ENCODE peak calls at places on chromosomes 1 and 21, in six cellular contexts. R, L, Y, W, Q and H are unnamed samples.

GRCh38 chr1:100036718-100037664 is 67.2 kb downstream of the SLC35A3 start:
- DNase-seq in R (no peak), L (peak), Y (no peak), W (no peak), Q (peak), H (peak)

GRCh38 chr1:51523931-51524330 is 4.9 kb upstream of the EPS15 start:
- DNase-seq in R (no peak), L (no peak), Y (no peak), W (no peak), Q (no peak), H (no peak)

GRCh38 chr1:207302618-207303408 is 18.7 kb upstream of the CD55 start:
- DNase-seq in R (no peak), L (no peak), Y (no peak), W (no peak), Q (peak), H (peak)

GRCh38 chr1:211549092-211549749 is 29.7 kb downstream of the SLC30A1 start:
- DNase-seq in R (peak), L (no peak), Y (no peak), W (no peak), Q (peak), H (no peak)

GRCh38 chr1:8189931-8190483 is 127.9 kb upstream of the SLC45A1 start:
- DNase-seq in R (no peak), L (no peak), Y (no peak), W (no peak), Q (no peak), H (peak)

GRCh38 chr1:243942196-243943150 is 92.4 kb upstream of the AKT3 start:
- DNase-seq in R (no peak), L (no peak), Y (no peak), W (no peak), Q (no peak), H (no peak)

GRCh38 chr1:157001304-157001703 is 44.2 kb downstream of the ARHGEF11 start:
- DNase-seq in R (no peak), L (no peak), Y (no peak), W (no peak), Q (no peak), H (peak)

GRCh38 chr1:48262001-48262400 is 39.5 kb downstream of the SLC5A9 start:
- DNase-seq in R (no peak), L (no peak), Y (no peak), W (no peak), Q (no peak), H (no peak)

GRCh38 chr1:237562247-237562823 is 328.4 kb downstream of the ZP4 start:
- DNase-seq in R (no peak), L (peak), Y (no peak), W (no peak), Q (peak), H (peak)

GRCh38 chr21:37139154-37139553 is 66.1 kb downstream of the TTC3 start:
- DNase-seq in R (no peak), L (peak), Y (no peak), W (no peak), Q (no peak), H (no peak)
- TF ChIP-seq CTCF in R (no peak), L (no peak), Y (no peak), W (no peak), Q (no peak), H (no peak)

GRCh38 chr1:234743866-234744581 is 134.0 kb upstream of the IRF2BP2 start:
- DNase-seq in R (no peak), L (peak), Y (no peak), W (peak), Q (peak), H (peak)
- TF ChIP-seq CTCF in R (no peak), L (peak), Y (no peak), W (no peak), Q (no peak), H (peak)

GRCh38 chr21:42308914-42309752 is 6.1 kb downstream of the TFF3 start:
- DNase-seq in R (no peak), L (no peak), Y (no peak), W (no peak), Q (no peak), H (no peak)

GRCh38 chr21:42308161-42308913 is 6.9 kb downstream of the TFF3 start:
- DNase-seq in R (no peak), L (no peak), Y (no peak), W (no peak), Q (no peak), H (no peak)

GRCh38 chr21:42311160-42311559 is 4.0 kb downstream of the TFF3 start:
- DNase-seq in R (no peak), L (no peak), Y (no peak), W (no peak), Q (no peak), H (no peak)

GRCh38 chr21:42310411-42311001 is 4.7 kb downstream of the TFF3 start:
- DNase-seq in R (no peak), L (no peak), Y (no peak), W (peak), Q (no peak), H (no peak)

GRCh38 chr21:42309753-42310213 is 5.4 kb downstream of the TFF3 start:
- DNase-seq in R (peak), L (peak), Y (no peak), W (peak), Q (peak), H (peak)
- TF ChIP-seq CTCF in R (peak), L (peak), Y (peak), W (peak), Q (peak), H (peak)

GRCh38 chr1:17265162-17265561 is 16.3 kb downstream of the PADI3 start:
- DNase-seq in R (peak), L (no peak), Y (no peak), W (no peak), Q (no peak), H (no peak)
- TF ChIP-seq CTCF in R (peak), L (no peak), Y (no peak), W (no peak), Q (no peak), H (no peak)

DNA sequence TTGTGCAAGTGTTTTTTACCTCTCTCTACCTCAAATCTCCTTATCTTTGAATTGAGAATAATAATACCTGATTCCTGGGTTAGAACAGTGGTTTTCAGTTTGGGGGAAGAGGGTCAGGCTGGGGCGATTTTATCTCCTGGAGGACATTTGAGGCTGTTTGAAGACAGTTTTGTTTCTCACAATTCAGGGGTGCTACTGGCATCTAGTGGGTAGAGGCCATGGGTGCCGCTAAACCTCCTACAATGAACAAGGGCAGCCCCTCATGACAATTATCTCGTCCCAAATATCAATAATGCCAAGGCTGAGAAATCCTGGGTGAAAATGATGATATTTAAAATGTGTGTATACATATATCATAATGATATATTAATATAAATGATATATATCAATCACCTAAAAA is 139.1 kb upstream of the USH2A start:
- DNase-seq in R (no peak), L (no peak), Y (no peak), W (no peak), Q (no peak), H (no peak)
- TF ChIP-seq CTCF in R (peak), L (peak), Y (no peak), W (no peak), Q (peak), H (no peak)

DNA sequence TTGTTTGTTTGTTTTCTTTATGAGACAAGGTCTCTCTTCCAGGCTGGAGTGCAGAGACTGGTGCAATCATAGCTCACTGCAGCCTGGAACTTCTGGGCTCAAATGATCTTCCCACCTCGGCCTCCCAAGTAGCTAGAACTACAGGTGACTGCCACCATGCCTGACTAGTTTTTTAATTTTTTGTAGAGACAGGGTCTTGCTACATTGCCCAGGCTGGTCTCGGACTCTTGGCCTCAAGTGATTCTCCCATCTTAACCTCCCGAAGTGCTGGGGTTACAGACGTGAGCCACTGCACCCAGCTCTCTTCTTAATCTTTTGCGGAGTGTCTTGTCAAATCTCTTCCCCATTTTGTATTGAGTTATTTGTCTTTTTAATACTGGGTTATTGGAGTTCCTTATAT is 32.6 kb upstream of the PARP1 start:
- DNase-seq in R (no peak), L (no peak), Y (no peak), W (no peak), Q (no peak), H (no peak)
- TF ChIP-seq CTCF in R (no peak), L (no peak), Y (no peak), W (no peak), Q (no peak), H (no peak)

GRCh38 chr1:45767035-45767434 is 16.6 kb upstream of the IPP start:
- DNase-seq in R (no peak), L (peak), Y (no peak), W (no peak), Q (peak), H (peak)

GRCh38 chr1:45772971-45773370 is 22.5 kb upstream of the IPP start:
- DNase-seq in R (no peak), L (no peak), Y (no peak), W (no peak), Q (no peak), H (no peak)

GRCh38 chr1:45765999-45766792 is 15.7 kb upstream of the IPP start:
- DNase-seq in R (no peak), L (no peak), Y (no peak), W (no peak), Q (no peak), H (no peak)

DNA sequence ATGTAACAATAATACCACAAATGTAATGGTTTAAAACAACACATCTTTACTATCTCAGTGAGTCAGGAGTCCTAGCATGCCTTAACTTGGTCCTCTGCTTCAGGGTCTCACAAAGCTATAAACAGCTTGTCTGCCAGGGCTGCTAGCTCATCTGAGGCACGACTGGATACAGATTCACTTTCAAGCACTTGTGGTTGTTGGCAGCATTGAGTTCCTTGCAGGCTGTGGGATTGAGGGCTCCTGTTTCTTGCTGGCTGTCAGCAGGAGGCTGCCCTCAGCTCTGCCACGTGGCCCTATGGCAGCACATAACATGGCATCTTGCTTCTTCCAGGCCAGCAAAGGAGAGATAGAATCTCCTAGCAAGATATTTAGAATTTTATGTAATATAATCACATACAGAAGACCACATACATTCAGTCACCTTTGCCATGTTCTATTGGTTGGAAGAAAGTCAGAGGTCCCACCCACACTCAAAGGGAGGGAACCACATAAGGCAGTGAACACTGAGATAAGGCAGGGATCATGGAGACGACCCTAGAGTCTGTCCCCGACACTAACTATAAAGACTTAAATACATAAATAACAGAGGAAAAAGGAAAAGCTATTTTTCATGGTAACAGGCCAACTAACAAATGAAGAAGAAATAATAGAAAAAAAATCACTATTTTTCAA is 18.9 kb upstream of the IPP start:
- DNase-seq in R (peak), L (peak), Y (no peak), W (no peak), Q (peak), H (peak)
- TF ChIP-seq CTCF in R (no peak), L (no peak), Y (no peak), W (no peak), Q (no peak), H (no peak)